ENCODE peak calls at places on chromosomes 5 and 9, in five cellular contexts. E is H1, L is neuronal stem cell, K is trophoblast cell, A is mesenchymal stem cell. P is an unnamed sample.
A peak's percentile ranks its signal among the peaks of the same experiment; 100 is the strongest.

GRCh38 chr5:165573445-165573844 is 2068.0 kb downstream of the MAT2B start:
- DNase-seq in E (no peak), L (no peak), K (no peak), A (no peak), P (peak; percentile 0)

GRCh38 chr9:33794560-33794959 is 801 bp upstream of the PRSS3 start:
- DNase-seq in E (no peak), L (no peak), K (no peak), A (no peak), P (no peak)

GRCh38 chr9:20506631-20507030 is 115.7 kb downstream of the MLLT3 start:
- DNase-seq in E (no peak), L (no peak), K (no peak), A (no peak), P (no peak)

GRCh38 chr9:95332860-95333259 is 15.4 kb upstream of the FANCC start:
- DNase-seq in E (no peak), L (no peak), K (no peak), A (no peak), P (no peak)

GRCh38 chr5:58983496-58983895 is 400.6 kb downstream of the RAB3C start:
- DNase-seq in E (no peak), L (no peak), K (peak; percentile 19), A (peak; percentile 20), P (peak; percentile 14)

GRCh38 chr5:171450423-171451246 is 31.2 kb downstream of the FGF18 start:
- DNase-seq in E (no peak), L (peak; percentile 39), K (peak; percentile 10), A (peak; percentile 70), P (peak; percentile 73)

GRCh38 chr5:17743580-17744435 is 109.5 kb downstream of the TAF11L14 start:
- DNase-seq in E (no peak), L (no peak), K (peak; percentile 2), A (no peak), P (peak; percentile 68)

GRCh38 chr9:38182321-38182720 is 113.3 kb upstream of the SHB start:
- DNase-seq in E (no peak), L (no peak), K (no peak), A (peak; percentile 30), P (no peak)

GRCh38 chr5:1817261-1818043 is 16.2 kb downstream of the NDUFS6 start:
- DNase-seq in E (no peak), L (no peak), K (no peak), A (no peak), P (no peak)

GRCh38 chr9:111657051-111657450 is 4.4 kb upstream of the GNG10 start:
- DNase-seq in E (no peak), L (no peak), K (no peak), A (no peak), P (no peak)

GRCh38 chr5:24177821-24178220 is 467.0 kb downstream of the CDH10 start:
- DNase-seq in E (no peak), L (no peak), K (no peak), A (no peak), P (no peak)

GRCh38 chr9:130426883-130427282 is 17.9 kb upstream of the ASS1 start:
- DNase-seq in E (no peak), L (no peak), K (no peak), A (peak; percentile 81), P (peak; percentile 35)

GRCh38 chr9:3526903-3527652 is 1.3 kb upstream of the RFX3 start:
- DNase-seq in E (no peak), L (peak; percentile 41), K (no peak), A (peak; percentile 50), P (peak; percentile 13)

GRCh38 chr5:74798977-74799911 is 32.2 kb downstream of the NSA2 start:
- DNase-seq in E (no peak), L (no peak), K (peak; percentile 46), A (no peak), P (peak; percentile 20)

GRCh38 chr5:59724482-59725392 is 168.8 kb downstream of the PDE4D start:
- DNase-seq in E (no peak), L (peak; percentile 33), K (no peak), A (peak; percentile 59), P (peak; percentile 36)

GRCh38 chr5:59238126-59238902 is 655.2 kb downstream of the PDE4D start:
- DNase-seq in E (no peak), L (no peak), K (no peak), A (no peak), P (no peak)

GRCh38 chr5:117801583-117801982 is 1186.8 kb downstream of the DTWD2 start:
- DNase-seq in E (no peak), L (no peak), K (no peak), A (no peak), P (no peak)

GRCh38 chr5:86137297-86137696 is 480.4 kb upstream of the COX7C start:
- DNase-seq in E (no peak), L (no peak), K (no peak), A (no peak), P (no peak)

GRCh38 chr5:179805070-179805528 is 1.6 kb downstream of the MGAT4B start:
- DNase-seq in E (no peak), L (no peak), K (no peak), A (no peak), P (no peak)

GRCh38 chr9:5688109-5688508 is 59.2 kb downstream of the RIC1 start:
- DNase-seq in E (no peak), L (no peak), K (no peak), A (no peak), P (peak; percentile 31)

GRCh38 chr5:95113489-95113888 is 171.4 kb downstream of the MCTP1 start:
- DNase-seq in E (peak; percentile 21), L (no peak), K (no peak), A (peak; percentile 65), P (peak; percentile 53)

GRCh38 chr5:132500931-132501628 is 10.5 kb upstream of the IRF1 start:
- DNase-seq in E (no peak), L (no peak), K (no peak), A (peak; percentile 61), P (peak; percentile 55)

GRCh38 chr9:80197661-80198060 is 625.9 kb downstream of the TLE4 start:
- DNase-seq in E (no peak), L (no peak), K (no peak), A (no peak), P (peak; percentile 84)

GRCh38 chr9:37645903-37646506 is 4.7 kb upstream of the FRMPD1 start:
- DNase-seq in E (no peak), L (no peak), K (no peak), A (no peak), P (no peak)

GRCh38 chr9:535356-535755 is 306.1 kb upstream of the DMRT1 start:
- DNase-seq in E (no peak), L (no peak), K (no peak), A (no peak), P (no peak)
- H3K4me3 ChIP-seq in E (no peak overlapping the region), L (no peak overlapping the region), K (no peak overlapping the region), A (no peak overlapping the region), P (no peak overlapping the region)

DNA sequence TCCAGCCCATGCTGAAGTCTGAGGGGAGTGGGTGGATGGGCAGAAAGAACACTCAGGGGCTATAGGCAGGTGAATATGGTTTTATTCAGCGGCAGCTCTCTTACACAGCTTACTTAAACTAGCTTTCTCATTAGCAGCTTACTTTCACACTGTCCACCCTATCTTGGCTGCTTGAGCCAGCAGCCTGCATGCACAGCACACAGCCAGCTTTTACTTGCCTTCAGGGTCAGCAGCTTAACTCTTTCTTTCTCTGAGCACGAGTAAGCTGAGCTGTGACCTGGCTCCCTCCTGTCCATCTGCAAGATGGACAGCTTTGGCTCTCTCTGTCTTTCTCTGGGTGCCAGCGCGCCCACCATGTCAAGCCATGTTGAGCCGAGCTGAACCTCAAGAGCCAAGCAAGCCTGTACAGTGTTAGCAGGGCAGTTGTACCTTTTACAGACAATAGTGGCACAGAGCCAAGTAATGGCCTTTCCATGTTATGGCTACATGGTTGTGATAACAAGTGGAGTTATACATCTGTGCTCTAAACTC is 1054.9 kb downstream of the PTPRD start:
- DNase-seq in E (no peak), L (no peak), K (no peak), A (no peak), P (no peak)
- H4K91ac ChIP-seq in E (peak overlapping the region; percentile 100), L (no peak overlapping the region), K (peak overlapping the region; percentile 9), A (no peak overlapping the region), P (no peak overlapping the region)

GRCh38 chr9:26205316-26205715 is 527.1 kb upstream of the TUSC1 start:
- DNase-seq in E (no peak), L (no peak), K (no peak), A (no peak), P (no peak)
- H3K4me3 ChIP-seq in E (no peak overlapping the region), L (no peak overlapping the region), K (no peak overlapping the region), A (no peak overlapping the region), P (no peak overlapping the region)

GRCh38 chr5:150904479-150905311 is at the start of gene ZNF300:
- DNase-seq in E (peak; percentile 84), L (peak; percentile 87), K (peak; percentile 53), A (peak; percentile 95), P (peak; percentile 93)
- H4K91ac ChIP-seq in E (peak within 1 kb of the TSS; percentile 84), L (no peak within 1 kb of the TSS), K (peak within 1 kb of the TSS; percentile 85), A (peak within 1 kb of the TSS; percentile 94), P (peak within 1 kb of the TSS; percentile 99)

GRCh38 chr5:130055572-130055971 is 151.3 kb downstream of the CHSY3 start:
- DNase-seq in E (no peak), L (no peak), K (no peak), A (no peak), P (no peak)
- H3K4me3 ChIP-seq in E (no peak overlapping the region), L (no peak overlapping the region), K (no peak overlapping the region), A (no peak overlapping the region), P (no peak overlapping the region)

GRCh38 chr9:124869466-124869985 is 7.6 kb downstream of the ARPC5L start:
- DNase-seq in E (no peak), L (no peak), K (no peak), A (peak; percentile 46), P (no peak)

GRCh38 chr9:124870723-124871122 is 8.8 kb downstream of the ARPC5L start:
- DNase-seq in E (no peak), L (no peak), K (no peak), A (no peak), P (no peak)

GRCh38 chr9:124868511-124869465 is 6.9 kb downstream of the ARPC5L start:
- DNase-seq in E (no peak), L (peak; percentile 72), K (peak; percentile 84), A (peak; percentile 84), P (peak; percentile 71)

GRCh38 chr9:124869986-124870560 is 8.1 kb downstream of the ARPC5L start:
- DNase-seq in E (no peak), L (no peak), K (no peak), A (peak; percentile 52), P (peak; percentile 37)

GRCh38 chr9:124871156-124871561 is 9.2 kb downstream of the ARPC5L start:
- DNase-seq in E (no peak), L (no peak), K (no peak), A (no peak), P (no peak)
- H4K91ac ChIP-seq in E (no peak overlapping the region), L (no peak overlapping the region), K (no peak overlapping the region), A (peak overlapping the region; percentile 35), P (no peak overlapping the region)

GRCh38 chr9:114366334-114367128 is 21.3 kb downstream of the AKNA start:
- DNase-seq in E (no peak), L (no peak), K (no peak), A (peak; percentile 94), P (peak; percentile 92)
- H3K4me3 ChIP-seq in E (no peak overlapping the region), L (no peak overlapping the region), K (no peak overlapping the region), A (no peak overlapping the region), P (no peak overlapping the region)

GRCh38 chr9:105243935-105244273 is 547 bp upstream of the SLC44A1 start:
- DNase-seq in E (no peak), L (no peak), K (no peak), A (no peak), P (no peak)

GRCh38 chr9:105244274-105244995 is at the start of gene SLC44A1:
- DNase-seq in E (peak; percentile 76), L (peak; percentile 91), K (peak; percentile 91), A (peak; percentile 96), P (peak; percentile 92)

GRCh38 chr9:105244996-105245719 is 707 bp downstream of the SLC44A1 start:
- DNase-seq in E (peak; percentile 70), L (peak; percentile 32), K (peak; percentile 44), A (peak; percentile 66), P (no peak)

GRCh38 chr9:105246656-105247162 is 2.3 kb downstream of the SLC44A1 start:
- DNase-seq in E (no peak), L (no peak), K (no peak), A (no peak), P (no peak)

GRCh38 chr9:105245720-105246161 is 1.3 kb downstream of the SLC44A1 start:
- DNase-seq in E (no peak), L (no peak), K (no peak), A (no peak), P (no peak)
- H4K91ac ChIP-seq in E (no peak overlapping the region), L (no peak overlapping the region), K (peak overlapping the region; percentile 98), A (no peak overlapping the region), P (no peak overlapping the region)